ENCODE peak calls at places on chromosomes 13 and 19, in seven cellular contexts. G is cardiac muscle cell, U is brain microvascular endothelial cell, H is NB4, A is IMR-90, B is AG04450, O is cardiac fibroblast. J is an unnamed sample.

GRCh38 chr13:75618308-75618707 is 17.8 kb upstream of the LMO7 start:
- DNase-seq in H (no peak), B (no peak), U (no peak), O (no peak), A (no peak), G (no peak), J (no peak)

GRCh38 chr13:90502143-90502542 is 845.3 kb upstream of the MIR17HG start:
- DNase-seq in H (no peak), U (no peak), B (no peak), G (no peak), O (no peak), A (no peak), J (no peak)

GRCh38 chr13:25018729-25019115 is 77.2 kb upstream of the PABPC3 start:
- DNase-seq in U (no peak), A (no peak), B (no peak), G (no peak), O (no peak), H (no peak), J (no peak)

GRCh38 chr19:43474487-43474886 is 9.1 kb upstream of the LYPD3 start:
- DNase-seq in H (no peak), A (no peak), G (no peak), U (no peak), O (no peak), B (no peak), J (no peak)

GRCh38 chr19:48867119-48867921 is 1.1 kb downstream of the PLEKHA4 start:
- DNase-seq in A (no peak), H (no peak), G (peak), U (no peak), O (no peak), B (no peak), J (no peak)

GRCh38 chr13:100088648-100089601 is at the start of gene PCCA:
- DNase-seq in U (peak), A (peak), B (peak), O (peak), G (peak), H (peak), J (peak)

GRCh38 chr13:72763411-72763810 is 18.3 kb downstream of the DIS3 start:
- DNase-seq in G (peak), A (no peak), B (no peak), U (no peak), H (no peak), O (peak), J (no peak)

GRCh38 chr13:39108746-39109145 is 70.5 kb downstream of the NHLRC3 start:
- DNase-seq in U (no peak), O (no peak), G (no peak), B (no peak), H (no peak), A (no peak), J (no peak)

GRCh38 chr13:41008349-41008980 is 10.7 kb downstream of the ELF1 start:
- DNase-seq in G (peak), B (peak), O (peak), A (peak), H (peak), U (peak), J (peak)

GRCh38 chr13:40983725-40984669 is 35.1 kb downstream of the ELF1 start:
- DNase-seq in U (no peak), B (no peak), H (no peak), O (peak), A (no peak), G (no peak), J (no peak)

GRCh38 chr13:57527114-57527770 is 104.3 kb upstream of the PCDH17 start:
- DNase-seq in G (no peak), U (no peak), O (no peak), H (no peak), B (no peak), A (no peak), J (no peak)

GRCh38 chr13:101868585-101869469 is 416.4 kb downstream of the ITGBL1 start:
- DNase-seq in U (no peak), H (no peak), A (no peak), G (no peak), B (no peak), O (no peak), J (no peak)

GRCh38 chr19:45151821-45152503 is 8.8 kb downstream of the NKPD1 start:
- DNase-seq in A (no peak), H (no peak), G (no peak), B (no peak), U (no peak), O (no peak), J (no peak)
- H3K4me3 ChIP-seq in A (peak), H (no peak), G (no peak), B (peak), U (no peak), O (peak), J (no peak)

GRCh38 chr19:13027557-13027956 is 32.3 kb downstream of the NFIX start:
- DNase-seq in B (no peak), O (no peak), A (no peak), H (no peak), U (no peak), G (no peak), J (no peak)

GRCh38 chr19:13031917-13032623 is 36.8 kb downstream of the NFIX start:
- DNase-seq in B (no peak), A (peak), U (no peak), G (no peak), H (no peak), O (peak), J (peak)

GRCh38 chr19:13029301-13029880 is 34.1 kb downstream of the NFIX start:
- DNase-seq in B (no peak), G (no peak), O (no peak), A (no peak), H (no peak), U (no peak), J (no peak)

GRCh38 chr19:13028027-13028426 is 32.8 kb downstream of the NFIX start:
- DNase-seq in B (no peak), O (no peak), A (no peak), U (no peak), G (no peak), H (no peak), J (no peak)

DNA sequence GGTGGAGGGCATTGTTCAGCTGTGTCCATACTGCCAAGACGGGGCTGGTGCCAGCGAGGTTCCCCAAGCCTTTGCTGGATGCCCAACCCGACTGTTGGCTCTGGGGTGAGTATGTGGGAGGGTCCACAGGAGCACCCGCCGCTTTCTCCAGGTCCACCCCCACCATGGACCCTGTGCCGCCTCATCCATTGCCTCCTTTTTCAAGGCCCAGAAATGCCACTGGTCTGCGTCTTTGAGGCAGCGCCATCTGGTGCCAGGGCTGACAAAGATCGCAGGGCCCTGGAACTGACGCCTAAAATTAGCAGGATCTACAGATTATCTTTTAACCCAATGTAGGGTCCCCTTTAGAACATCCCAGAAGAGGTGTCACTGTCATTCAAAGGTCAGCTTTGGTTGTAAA is 34.6 kb downstream of the NFIX start:
- DNase-seq in U (no peak), B (no peak), A (no peak), O (no peak), H (peak), G (no peak), J (no peak)
- TF ChIP-seq CTCF in U (peak), B (peak), A (peak), O (peak), H (peak), G (peak), J (peak)

DNA sequence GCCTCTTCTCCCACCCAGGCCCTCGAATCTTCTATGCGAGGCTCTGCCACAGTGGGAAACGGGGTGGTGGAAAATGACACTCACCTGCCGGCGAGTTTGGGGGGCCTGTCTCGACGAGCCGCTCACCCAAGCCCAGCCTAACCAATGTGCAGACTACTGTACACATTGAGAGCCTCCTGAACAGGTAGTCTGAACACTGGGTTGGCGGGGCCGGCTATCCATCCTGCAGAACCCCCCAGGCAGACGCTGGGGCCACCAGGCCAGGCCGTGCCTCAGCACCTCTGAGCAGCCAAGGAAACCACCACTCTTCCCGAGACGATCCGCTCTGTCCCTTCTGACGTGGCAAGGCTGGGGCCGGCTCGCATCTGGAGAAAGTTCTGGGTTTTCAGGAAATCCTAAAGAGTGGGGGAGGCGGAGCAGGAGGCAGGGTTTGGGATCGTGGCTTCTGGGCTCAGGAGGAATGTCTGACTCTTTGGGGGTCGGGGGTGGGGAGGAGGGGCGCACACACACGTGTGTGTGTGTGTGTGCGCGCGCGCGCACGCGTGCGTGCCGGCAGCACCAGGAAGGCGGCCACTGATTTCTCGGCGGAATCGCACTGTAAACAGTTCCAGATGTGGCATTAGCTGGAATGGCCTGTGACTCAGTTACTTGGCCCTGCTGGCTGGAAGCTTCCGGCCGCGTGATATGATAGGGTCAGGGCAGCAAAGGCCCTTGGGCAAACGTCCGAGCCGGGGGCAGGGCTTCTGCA is 18.5 kb downstream of the TMED1 start:
- DNase-seq in G (peak), H (no peak), A (peak), U (peak), O (peak), B (peak), J (peak)
- H3K4me3 ChIP-seq in G (no peak), H (no peak), A (peak), U (peak), O (peak), B (peak), J (peak)

DNA sequence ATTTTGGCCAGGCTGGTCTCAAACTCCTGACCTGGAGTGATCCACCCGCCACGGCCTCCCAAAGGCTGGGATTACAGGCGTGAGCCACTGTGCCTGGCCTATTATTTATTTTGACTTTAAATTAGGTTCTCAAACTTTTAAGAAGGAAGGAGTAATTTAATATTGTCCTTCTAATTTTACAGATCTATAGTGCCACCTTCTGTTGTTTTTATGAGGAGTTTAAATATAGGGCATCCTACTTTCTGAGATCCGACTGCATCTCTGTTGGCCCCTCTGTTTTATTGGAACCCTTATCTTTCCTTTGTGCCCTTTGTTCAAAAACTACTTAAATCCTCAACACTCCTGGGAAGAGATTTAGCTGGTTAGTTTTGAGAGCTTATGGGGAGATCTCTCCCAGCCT is 25.4 kb upstream of the ZMYM5 start:
- DNase-seq in G (peak), O (peak), B (no peak), A (peak), U (no peak), H (peak), J (peak)
- TF ChIP-seq CTCF in G (peak), O (no peak), B (peak), A (peak), U (no peak), H (no peak), J (peak)

DNA sequence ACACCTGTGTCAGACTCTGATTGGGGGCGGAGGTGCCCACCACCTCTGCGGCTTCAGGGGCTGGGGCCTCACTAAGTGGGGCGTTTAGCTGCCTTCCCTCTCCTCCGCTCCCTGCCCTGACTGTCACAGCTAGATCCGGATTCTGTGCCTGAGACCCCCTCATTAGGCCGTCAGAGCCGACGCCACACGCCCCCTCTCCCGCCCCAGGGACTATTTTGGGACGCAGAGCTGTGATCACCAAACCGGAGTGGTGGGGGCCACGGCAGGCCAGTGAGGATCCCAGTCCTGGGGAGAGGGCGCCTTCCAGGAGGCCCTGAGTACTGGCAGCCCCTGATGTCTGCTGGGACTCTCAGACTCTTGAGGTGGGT is 762 bp downstream of the KANK3 start:
- DNase-seq in A (no peak), G (no peak), U (no peak), O (no peak), B (no peak), H (no peak), J (no peak)
- H3K4me3 ChIP-seq in A (no peak), G (no peak), U (peak), O (peak), B (no peak), H (no peak), J (no peak)

DNA sequence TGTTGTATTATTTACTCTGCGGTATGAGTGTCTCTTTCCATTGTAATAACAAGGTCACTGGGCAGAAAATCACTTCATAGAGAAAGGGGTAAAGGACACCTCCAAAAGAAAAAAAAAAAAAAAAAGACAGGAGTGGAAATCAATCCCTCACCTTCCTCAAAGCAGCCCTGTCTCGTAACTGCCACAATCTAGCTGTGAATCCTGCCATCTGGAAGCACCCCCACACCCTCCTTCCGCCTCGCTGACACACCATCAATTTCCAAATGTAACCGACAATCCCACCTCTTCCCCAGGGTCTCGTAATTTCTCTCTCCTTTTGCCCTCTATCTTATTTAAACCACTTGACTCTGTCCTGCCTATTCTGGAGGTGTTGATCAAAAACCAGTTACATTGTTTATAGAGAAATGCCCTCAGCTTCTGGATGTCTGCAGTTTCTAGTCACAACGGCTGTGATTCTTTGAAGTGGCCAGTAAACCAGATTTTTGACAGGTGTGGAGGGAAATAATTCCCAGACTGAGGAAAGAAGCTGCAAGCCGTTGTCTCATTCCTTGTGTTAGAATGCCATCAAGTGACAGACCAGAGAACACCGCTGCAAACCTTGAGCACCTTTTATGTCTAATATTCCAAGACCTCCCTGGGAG is 9.1 kb upstream of the POP4 start:
- DNase-seq in H (peak), A (peak), O (peak), B (peak), U (peak), G (peak), J (peak)
- TF ChIP-seq CTCF in H (no peak), A (peak), O (peak), B (peak), U (peak), G (no peak), J (peak)

GRCh38 chr13:92461402-92461801 is 765.2 kb upstream of the GPC6 start:
- DNase-seq in O (no peak), H (no peak), B (no peak), U (no peak), A (no peak), G (no peak), J (no peak)
- H3K4me3 ChIP-seq in O (no peak), H (no peak), B (no peak), U (no peak), A (no peak), G (no peak), J (no peak)